ENCODE peak calls at places on chromosomes 16 and 17, in four cellular contexts. K is B cell, C is H9, Z is GM12865. T is an unnamed sample.

GRCh38 chr16:75279277-75279676 is 27.9 kb upstream of the BCAR1 start:
- DNase-seq in Z (no peak), C (no peak), K (no peak), T (no peak)

GRCh38 chr17:68355093-68355492 is 63.8 kb downstream of the ARSG start:
- DNase-seq in Z (no peak), K (no peak), C (no peak), T (no peak)

GRCh38 chr17:57665696-57666095 is 79.4 kb downstream of the CCDC182 start:
- DNase-seq in Z (no peak), C (peak; percentile 31), K (no peak), T (no peak)

GRCh38 chr17:40450175-40450574 is 6.9 kb downstream of the IGFBP4 start:
- DNase-seq in C (peak; percentile 79), K (no peak), Z (peak; percentile 63), T (peak; percentile 62)

GRCh38 chr17:48915459-48916282 is 7.5 kb downstream of the UBE2Z start:
- DNase-seq in C (no peak), Z (peak; percentile 84), K (peak; percentile 39), T (peak; percentile 71)

GRCh38 chr17:80891096-80892018 is 100.3 kb upstream of the CHMP6 start:
- DNase-seq in K (no peak), C (no peak), Z (peak; percentile 88), T (peak; percentile 82)

GRCh38 chr16:49021136-49021535 is 260.5 kb downstream of the CBLN1 start:
- DNase-seq in C (no peak), K (no peak), Z (no peak), T (no peak)

GRCh38 chr16:48139517-48139916 is 16.3 kb downstream of the ABCC12 start:
- DNase-seq in Z (no peak), K (no peak), C (no peak), T (no peak)

GRCh38 chr16:82924075-82924854 is 297.5 kb downstream of the CDH13 start:
- DNase-seq in C (no peak), Z (no peak), K (no peak), T (no peak)

GRCh38 chr16:75106351-75107274 is 10.0 kb downstream of the LDHD start:
- DNase-seq in C (peak; percentile 24), Z (no peak), K (peak; percentile 7), T (no peak)

GRCh38 chr17:14301279-14301760 is 439 bp downstream of the HS3ST3B1 start:
- DNase-seq in C (no peak), Z (no peak), K (peak; percentile 55), T (peak; percentile 57)

GRCh38 chr17:14169901-14170300 is 66.8 kb downstream of the CDRT15 start:
- DNase-seq in C (no peak), Z (no peak), K (no peak), T (no peak)

GRCh38 chr17:69047368-69048263 is 13.1 kb downstream of the ABCA9 start:
- DNase-seq in Z (no peak), C (no peak), K (no peak), T (no peak)

DNA sequence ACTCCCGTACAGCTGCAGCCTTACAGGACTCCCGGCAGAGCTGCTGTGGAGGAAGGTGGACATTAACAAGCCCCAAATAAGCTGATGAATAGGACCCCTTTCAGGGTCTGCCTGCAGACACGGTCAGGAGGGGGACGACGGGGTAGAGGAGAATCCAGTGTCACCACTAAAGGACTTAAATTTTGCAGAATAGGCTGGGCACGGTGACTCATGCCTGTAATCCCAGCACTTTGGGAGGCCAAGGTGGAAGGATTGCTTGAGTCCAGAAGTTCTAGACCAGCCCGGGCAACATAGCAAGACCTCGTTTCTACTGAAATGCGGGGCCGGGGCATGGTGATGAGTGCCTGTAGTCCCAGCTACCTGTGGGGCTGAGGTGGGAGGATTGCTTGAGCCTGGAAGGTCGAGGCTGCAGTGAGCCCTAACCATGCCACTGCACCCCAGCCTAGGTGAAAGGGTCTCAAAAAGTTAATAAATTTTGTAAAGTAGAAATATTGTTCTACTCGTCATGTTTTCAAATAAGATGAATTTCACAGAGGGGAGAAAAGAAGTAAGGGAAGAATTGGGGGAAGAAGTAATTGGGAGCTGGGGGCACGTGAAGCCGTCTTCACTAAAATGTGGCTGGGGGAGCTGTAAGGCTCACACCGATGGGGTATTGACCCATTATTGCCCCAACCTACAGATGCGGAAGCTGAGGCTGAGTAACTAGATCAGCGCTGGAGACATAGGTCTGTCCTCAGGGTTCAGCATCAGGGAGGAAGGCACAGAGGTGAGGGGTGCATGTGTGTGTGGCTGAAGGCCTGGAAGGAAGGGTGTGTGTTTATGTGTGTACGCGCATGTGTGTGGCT is 4.7 kb downstream of the LITAFD start:
- DNase-seq in K (no peak), Z (no peak), C (no peak), T (no peak)
- TF ChIP-seq CTCF in K (no peak), Z (no peak), C (no peak), T (no peak)

GRCh38 chr17:3723556-3724372 is at the start of gene HASPIN:
- DNase-seq in K (peak; percentile 99), Z (peak; percentile 96), C (peak; percentile 94), T (peak; percentile 99)
- TF ChIP-seq CTCF in K (peak; percentile 26), Z (peak; percentile 33), C (peak; percentile 53), T (no peak)

GRCh38 chr16:1180772-1181714 is 28.1 kb downstream of the CACNA1H start:
- DNase-seq in C (no peak), Z (no peak), K (no peak), T (no peak)
- TF ChIP-seq CTCF in C (peak; percentile 42), Z (no peak), K (no peak), T (peak; percentile 17)

GRCh38 chr16:17204248-17205043 is 266.3 kb downstream of the XYLT1 start:
- DNase-seq in Z (no peak), C (no peak), K (no peak), T (no peak)

GRCh38 chr16:17211797-17212196 is 259.0 kb downstream of the XYLT1 start:
- DNase-seq in K (no peak), Z (peak; percentile 35), C (peak; percentile 70), T (peak; percentile 23)

GRCh38 chr16:17205279-17206139 is 265.3 kb downstream of the XYLT1 start:
- DNase-seq in C (peak; percentile 48), Z (no peak), K (no peak), T (no peak)

GRCh38 chr16:17206712-17207111 is 264.0 kb downstream of the XYLT1 start:
- DNase-seq in C (no peak), K (no peak), Z (no peak), T (no peak)
- TF ChIP-seq CTCF in C (peak; percentile 24), K (no peak), Z (no peak), T (no peak)

GRCh38 chr17:72345536-72345935 is 224.7 kb downstream of the SOX9 start:
- DNase-seq in K (no peak), C (no peak), Z (no peak), T (no peak)
- TF ChIP-seq CTCF in K (no peak), C (peak; percentile 27), Z (no peak), T (no peak)

GRCh38 chr16:85054948-85055502 is 27.4 kb downstream of the KIAA0513 start:
- DNase-seq in K (no peak), C (no peak), Z (no peak), T (no peak)

GRCh38 chr16:85055503-85056210 is 28.1 kb downstream of the KIAA0513 start:
- DNase-seq in K (peak; percentile 63), Z (peak; percentile 91), C (no peak), T (peak; percentile 70)

GRCh38 chr16:85057948-85058347 is 30.4 kb downstream of the KIAA0513 start:
- DNase-seq in Z (peak; percentile 66), K (no peak), C (no peak), T (no peak)

GRCh38 chr16:85057212-85057889 is 29.8 kb downstream of the KIAA0513 start:
- DNase-seq in C (peak; percentile 61), K (no peak), Z (peak; percentile 36), T (peak; percentile 44)

DNA sequence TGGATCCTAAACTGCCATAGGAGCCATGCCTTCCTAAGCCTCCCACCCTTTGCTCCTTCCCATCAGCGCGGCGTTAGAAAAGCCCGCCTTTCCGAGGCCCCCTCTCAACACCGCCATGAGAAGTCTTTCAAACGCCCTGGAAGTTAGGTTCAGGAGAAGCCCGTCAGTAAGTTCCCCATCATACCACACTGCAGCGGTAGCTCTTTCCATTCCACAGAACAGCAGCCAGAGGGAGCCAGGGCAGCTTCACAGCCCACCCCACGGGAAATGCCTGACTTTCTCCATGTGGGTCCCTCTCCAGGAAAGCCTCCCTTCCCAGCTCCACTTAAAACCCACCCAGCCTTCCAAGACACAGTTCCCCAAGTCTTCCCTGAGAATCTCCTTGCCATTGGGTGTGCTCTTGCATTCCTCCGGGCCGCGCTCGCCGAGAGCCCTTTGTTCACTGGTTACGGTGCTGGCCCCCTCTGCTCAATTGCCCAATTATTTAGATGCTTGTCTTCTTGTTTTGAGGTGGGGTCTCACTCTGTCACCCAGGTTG is 28.7 kb downstream of the KIAA0513 start:
- DNase-seq in C (peak; percentile 57), Z (no peak), K (no peak), T (no peak)
- TF ChIP-seq CTCF in C (peak; percentile 55), Z (no peak), K (no peak), T (peak; percentile 33)

DNA sequence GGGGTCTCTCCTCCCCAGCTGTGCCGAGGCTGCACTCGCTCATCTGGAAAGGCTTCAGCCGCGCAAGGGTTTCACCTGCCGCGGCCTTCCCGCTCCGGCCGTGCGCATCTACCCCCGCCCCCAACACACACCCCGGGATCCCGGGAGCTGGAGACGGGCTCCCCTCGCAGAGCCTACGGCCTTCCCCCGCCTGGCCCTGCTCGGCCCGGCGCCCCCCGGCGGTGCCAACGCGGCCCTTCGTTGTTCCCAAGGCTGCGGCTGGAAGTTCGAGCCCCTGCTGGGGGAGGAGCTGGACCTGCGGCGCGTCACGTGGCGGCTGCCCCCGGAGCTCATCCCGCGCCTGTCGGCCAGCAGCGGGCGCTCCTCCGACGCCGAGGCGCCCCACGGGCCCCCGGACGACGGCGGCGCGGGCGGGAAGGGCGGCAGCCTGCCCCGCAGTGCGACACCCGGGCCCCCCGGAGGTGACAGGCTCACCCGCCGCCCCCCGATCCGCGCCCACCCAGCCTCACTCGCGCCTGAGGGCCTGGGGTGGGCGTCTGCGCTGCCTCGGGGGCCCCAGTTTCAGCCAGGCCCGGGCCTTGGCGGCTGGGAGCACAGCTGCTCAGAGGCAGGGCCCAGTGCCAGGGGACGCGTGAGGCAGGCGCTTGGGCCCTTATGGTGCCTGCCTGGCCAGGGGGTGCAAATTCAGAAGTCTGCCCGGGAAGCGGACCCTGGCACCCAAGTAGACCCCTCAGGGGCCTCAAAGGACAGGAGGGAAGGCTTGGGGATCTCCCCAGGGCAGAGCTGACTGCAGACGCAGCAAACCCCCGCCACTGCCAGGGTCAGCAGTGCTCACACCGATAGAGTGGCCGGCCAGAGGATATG is 11.2 kb downstream of the GALK1 start:
- DNase-seq in C (peak; percentile 92), K (peak; percentile 95), Z (peak; percentile 85), T (peak; percentile 92)
- TF ChIP-seq CTCF in C (peak; percentile 76), K (peak; percentile 76), Z (peak; percentile 81), T (peak; percentile 94)

GRCh38 chr16:67226804-67227566 is at the start of gene TMEM208:
- DNase-seq in Z (peak; percentile 99), C (peak; percentile 99), K (peak; percentile 95), T (peak; percentile 98)
- TF ChIP-seq CTCF in Z (peak; percentile 14), C (peak; percentile 26), K (peak; percentile 13), T (peak; percentile 31)

GRCh38 chr17:75205037-75205792 is at the start of gene NUP85:
- DNase-seq in C (peak; percentile 97), Z (peak; percentile 95), K (peak; percentile 99), T (peak; percentile 97)
- TF ChIP-seq CTCF in C (no peak), Z (no peak), K (no peak), T (no peak)